ENCODE peak calls at places on chromosomes 4 and X, in nine cellular contexts. Z is thyroid gland, L is GM12878, K is uterus, N is body of pancreas, T is ovary, V is adrenal gland, C is HCT116, F is esophagus squamous epithelium. I is an unnamed sample.

GRCh38 chrX:72120798-72121197 is 10.9 kb downstream of the RTL5 start:
- DNase-seq in Z (no peak), L (no peak), K (no peak), N (no peak), T (no peak), V (no peak), C (no peak), F (no peak), I (no peak)

GRCh38 chr4:186657766-186658165 is 65.9 kb downstream of the FAT1 start:
- DNase-seq in Z (no peak), L (no peak), K (no peak), N (no peak), T (no peak), V (no peak), C (peak), F (no peak), I (no peak)

GRCh38 chrX:153063315-153063714 is 7.0 kb downstream of the PNMA3 start:
- DNase-seq in Z (no peak), L (no peak), K (no peak), N (no peak), T (no peak), V (no peak), C (no peak), F (no peak), I (no peak)

GRCh38 chr4:68123525-68123924 is 6.1 kb downstream of the TMPRSS11F start:
- DNase-seq in Z (no peak), L (no peak), K (no peak), N (no peak), T (no peak), V (no peak), C (no peak), F (no peak), I (no peak)

GRCh38 chrX:12007881-12008280 is 130.4 kb upstream of the FRMPD4 start:
- DNase-seq in Z (no peak), L (no peak), K (no peak), N (no peak), T (no peak), V (no peak), C (peak), F (no peak), I (no peak)

GRCh38 chr4:113899260-113900177 is 79.9 kb downstream of the ARSJ start:
- DNase-seq in Z (no peak), L (peak), K (no peak), N (no peak), T (no peak), V (no peak), C (no peak), F (no peak), I (peak)

GRCh38 chr4:177492022-177492421 is 49.8 kb upstream of the AGA start:
- DNase-seq in Z (no peak), L (no peak), K (no peak), N (no peak), T (no peak), V (no peak), C (no peak), F (no peak), I (no peak)

GRCh38 chrX:134453631-134454030 is 6.3 kb upstream of the HPRT1 start:
- DNase-seq in Z (no peak), L (no peak), K (no peak), N (peak), T (no peak), V (no peak), C (no peak), F (no peak), I (peak)

GRCh38 chrX:13778916-13779315 is 38.0 kb downstream of the GPM6B start:
- DNase-seq in Z (no peak), L (no peak), K (no peak), N (no peak), T (no peak), V (no peak), C (no peak), F (no peak), I (no peak)

GRCh38 chr4:2768124-2768523 is 12.0 kb upstream of the TNIP2 start:
- DNase-seq in Z (no peak), L (no peak), K (no peak), N (no peak), T (no peak), V (no peak), C (no peak), F (no peak), I (no peak)

GRCh38 chrX:30713061-30713525 is 59.9 kb downstream of the GK start:
- DNase-seq in Z (peak), L (peak), K (peak), N (peak), T (peak), V (peak), C (peak), F (no peak), I (no peak)

GRCh38 chr4:42632653-42633382 is 24.1 kb downstream of the ATP8A1 start:
- DNase-seq in Z (no peak), L (no peak), K (no peak), N (no peak), T (no peak), V (no peak), C (no peak), F (no peak), I (no peak)

GRCh38 chr4:83626245-83626843 is 90.4 kb downstream of the GPAT3 start:
- DNase-seq in Z (no peak), L (no peak), K (no peak), N (no peak), T (no peak), V (no peak), C (no peak), F (no peak), I (no peak)

GRCh38 chr4:183493246-183493645 is 11.6 kb upstream of the ING2 start:
- DNase-seq in Z (no peak), L (no peak), K (no peak), N (no peak), T (no peak), V (no peak), C (no peak), F (no peak), I (no peak)

GRCh38 chrX:69551421-69552009 is 47.4 kb downstream of the NALF2 start:
- DNase-seq in Z (no peak), L (no peak), K (no peak), N (no peak), T (no peak), V (no peak), C (no peak), F (no peak), I (no peak)

GRCh38 chrX:154546354-154547244 is at the start of gene G6PD:
- DNase-seq in Z (peak), L (no peak), K (no peak), N (peak), T (no peak), V (peak), C (peak), F (no peak), I (peak)

GRCh38 chrX:110167952-110168451 is 149.9 kb downstream of the AMMECR1 start:
- DNase-seq in Z (peak), L (no peak), K (no peak), N (peak), T (no peak), V (no peak), C (no peak), F (no peak), I (no peak)

GRCh38 chr4:152628128-152628527 is 51.7 kb downstream of the TMEM154 start:
- DNase-seq in Z (peak), L (no peak), K (no peak), N (no peak), T (no peak), V (no peak), C (no peak), F (no peak), I (no peak)

GRCh38 chrX:2283111-2283847 is 217.5 kb downstream of the DHRSX start:
- DNase-seq in Z (no peak), L (no peak), K (no peak), N (no peak), T (no peak), V (no peak), C (no peak), F (no peak), I (no peak)

GRCh38 chr4:1402516-1403101 is 3.6 kb downstream of the NKX1-1 start:
- DNase-seq in Z (no peak), L (no peak), K (no peak), N (no peak), T (no peak), V (no peak), C (no peak), F (no peak), I (no peak)

GRCh38 chr4:52651993-52652672 is 7.0 kb downstream of the USP46 start:
- DNase-seq in Z (no peak), L (no peak), K (no peak), N (no peak), T (no peak), V (no peak), C (no peak), F (no peak), I (no peak)

GRCh38 chr4:110020139-110020538 is 107.5 kb downstream of the EGF start:
- DNase-seq in Z (no peak), L (no peak), K (no peak), N (no peak), T (no peak), V (no peak), C (no peak), F (no peak), I (no peak)

GRCh38 chr4:106222548-106222947 is 93.5 kb downstream of the TBCK start:
- DNase-seq in Z (no peak), L (no peak), K (no peak), N (no peak), T (no peak), V (no peak), C (no peak), F (no peak), I (no peak)

GRCh38 chr4:115090483-115091075 is 22.8 kb downstream of the NDST4 start:
- DNase-seq in Z (no peak), L (no peak), K (no peak), N (no peak), T (no peak), V (no peak), C (peak), F (no peak), I (no peak)

GRCh38 chr4:158299459-158300007 is 89.2 kb downstream of the TMEM144 start:
- DNase-seq in Z (no peak), L (no peak), K (no peak), N (peak), T (no peak), V (no peak), C (no peak), F (no peak), I (no peak)

GRCh38 chrX:261858-262390 is 19.3 kb upstream of the PLCXD1 start:
- DNase-seq in Z (no peak), L (no peak), K (no peak), N (no peak), T (no peak), V (no peak), C (no peak), F (no peak), I (peak)

GRCh38 chr4:139622856-139623255 is 42.8 kb upstream of the MGST2 start:
- DNase-seq in Z (no peak), L (no peak), K (no peak), N (no peak), T (no peak), V (no peak), C (no peak), F (no peak), I (no peak)

GRCh38 chrX:126065901-126066660 is 100.0 kb downstream of the DCAF12L2 start:
- DNase-seq in Z (no peak), L (no peak), K (no peak), N (no peak), T (no peak), V (no peak), C (no peak), F (no peak), I (no peak)

GRCh38 chr4:16082038-16082423 is 1.8 kb downstream of the PROM1 start:
- DNase-seq in Z (no peak), L (no peak), K (no peak), N (no peak), T (no peak), V (no peak), C (no peak), F (no peak), I (no peak)

GRCh38 chr4:159762672-159763071 is 659.8 kb downstream of the RAPGEF2 start:
- DNase-seq in Z (no peak), L (no peak), K (no peak), N (no peak), T (no peak), V (no peak), C (no peak), F (no peak), I (no peak)

GRCh38 chr4:1547863-1548637 is 136.1 kb downstream of the FAM53A start:
- DNase-seq in Z (peak), L (no peak), K (peak), N (peak), T (peak), V (peak), C (no peak), F (no peak), I (no peak)

GRCh38 chr4:61397174-61397573 is 197.0 kb downstream of the ADGRL3 start:
- DNase-seq in Z (no peak), L (no peak), K (no peak), N (no peak), T (no peak), V (no peak), C (no peak), F (no peak), I (no peak)

GRCh38 chr4:38591617-38592337 is 72.2 kb upstream of the KLF3 start:
- DNase-seq in Z (peak), L (no peak), K (peak), N (no peak), T (no peak), V (no peak), C (no peak), F (no peak), I (no peak)

GRCh38 chr4:169689681-169690080 is 68.1 kb downstream of the HPF1 start:
- DNase-seq in Z (no peak), L (no peak), K (no peak), N (no peak), T (no peak), V (no peak), C (no peak), F (no peak), I (no peak)

GRCh38 chrX:465418-465817 is 78.7 kb upstream of the PPP2R3B start:
- DNase-seq in Z (no peak), L (no peak), K (no peak), N (no peak), T (no peak), V (no peak), C (no peak), F (no peak), I (no peak)

GRCh38 chrX:38870386-38870895 is 69.2 kb downstream of the MID1IP1 start:
- DNase-seq in Z (no peak), L (no peak), K (no peak), N (no peak), T (no peak), V (no peak), C (no peak), F (no peak), I (no peak)
- H3K27ac ChIP-seq in Z (no peak), L (no peak), K (no peak), N (no peak), T (no peak), V (no peak), C (no peak), F (no peak), I (no peak)

GRCh38 chr4:78693777-78694456 is 82.2 kb upstream of the BMP2K start:
- DNase-seq in Z (no peak), L (no peak), K (no peak), N (no peak), T (no peak), V (no peak), C (no peak), F (no peak), I (no peak)

GRCh38 chr4:78692815-78693156 is 83.4 kb upstream of the BMP2K start:
- DNase-seq in Z (no peak), L (no peak), K (no peak), N (no peak), T (no peak), V (no peak), C (no peak), F (no peak), I (no peak)

GRCh38 chr4:78691333-78691732 is 84.8 kb upstream of the BMP2K start:
- DNase-seq in Z (no peak), L (no peak), K (no peak), N (no peak), T (no peak), V (no peak), C (no peak), F (no peak), I (no peak)

GRCh38 chr4:78694457-78694787 is 81.7 kb upstream of the BMP2K start:
- DNase-seq in Z (no peak), L (no peak), K (no peak), N (no peak), T (no peak), V (no peak), C (no peak), F (no peak), I (no peak)

DNA sequence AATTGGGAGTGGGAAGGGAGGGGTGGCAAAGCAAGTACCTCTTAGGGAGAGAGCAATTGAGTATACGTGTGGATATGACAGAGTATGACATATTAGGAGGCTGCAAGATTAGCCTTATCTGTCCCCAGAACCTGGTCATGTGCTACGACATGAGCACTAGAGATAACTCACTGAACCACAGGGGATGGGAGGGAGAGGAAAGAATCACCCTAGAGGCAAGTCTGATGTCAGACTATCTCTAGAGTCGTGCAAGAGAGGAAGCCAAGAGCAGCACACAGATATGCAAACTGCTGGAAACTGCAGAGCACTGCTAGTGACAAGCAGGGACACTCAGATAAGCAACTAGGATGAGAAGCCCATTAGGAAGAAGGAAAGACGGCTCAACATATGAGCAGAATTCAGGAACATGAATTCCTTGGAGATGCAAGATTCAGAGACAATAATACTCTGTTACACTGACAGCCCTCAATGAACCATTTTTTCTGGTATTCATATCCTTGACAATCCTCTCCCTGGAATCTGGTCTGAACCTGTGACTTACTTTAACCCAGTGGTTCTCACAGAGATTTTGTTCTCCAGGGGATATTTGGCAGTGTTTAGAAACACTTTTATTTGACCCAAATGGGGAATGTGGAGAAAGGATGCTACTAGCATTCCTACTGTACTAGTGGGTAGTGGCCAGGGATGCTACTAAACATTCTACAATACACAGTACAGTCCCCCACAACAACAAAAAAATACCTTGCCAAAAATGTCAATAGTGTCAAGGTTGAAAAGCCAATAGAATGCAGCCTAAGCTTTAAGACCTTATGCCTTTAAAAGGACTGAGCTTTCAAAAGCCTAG is 84.0 kb upstream of the BMP2K start:
- DNase-seq in Z (no peak), L (no peak), K (no peak), N (no peak), T (no peak), V (peak), C (no peak), F (no peak), I (no peak)
- TF ChIP-seq POLR2A in Z (no peak), L (no peak), K (no peak), N (no peak), T (no peak), V (no peak), C (no peak), F (no peak), I (no peak)

GRCh38 chr4:71186257-71186565 is 152.6 kb upstream of the SLC4A4 start:
- DNase-seq in Z (no peak), L (no peak), K (no peak), N (peak), T (no peak), V (no peak), C (no peak), F (no peak), I (no peak)
- H3K27ac ChIP-seq in Z (peak), L (no peak), K (no peak), N (peak), T (no peak), V (no peak), C (no peak), F (peak), I (no peak)

DNA sequence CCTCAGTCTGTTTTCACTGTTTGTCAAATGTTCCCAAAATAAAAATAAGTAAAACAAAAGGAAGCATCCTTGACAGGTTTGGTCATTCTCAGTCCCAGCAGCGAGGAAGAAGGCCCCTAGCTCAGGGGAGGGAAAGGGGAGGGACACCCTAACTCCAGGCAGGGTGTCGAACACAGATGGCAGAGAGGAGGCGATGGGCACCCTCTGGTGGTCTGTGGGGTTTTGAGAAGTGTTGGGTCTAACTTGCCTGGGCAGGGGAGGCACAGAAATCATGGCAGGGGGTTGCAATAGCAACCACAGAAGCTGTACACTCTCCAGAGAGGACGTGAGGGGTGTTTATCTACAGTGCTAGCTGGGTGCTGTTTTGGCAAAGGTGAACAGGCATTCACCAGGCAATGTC is 229.8 kb upstream of the SFRP2 start:
- DNase-seq in Z (no peak), L (no peak), K (no peak), N (no peak), T (no peak), V (no peak), C (no peak), F (no peak), I (no peak)
- TF ChIP-seq POLR2A in Z (no peak), L (no peak), K (no peak), N (no peak), T (no peak), V (no peak), C (no peak), F (no peak), I (no peak)

GRCh38 chr4:18127030-18127429 is 105.5 kb upstream of the LCORL start:
- DNase-seq in Z (no peak), L (no peak), K (no peak), N (no peak), T (no peak), V (no peak), C (no peak), F (no peak), I (no peak)
- H3K27ac ChIP-seq in Z (no peak), L (no peak), K (no peak), N (no peak), T (no peak), V (no peak), C (no peak), F (no peak), I (no peak)

DNA sequence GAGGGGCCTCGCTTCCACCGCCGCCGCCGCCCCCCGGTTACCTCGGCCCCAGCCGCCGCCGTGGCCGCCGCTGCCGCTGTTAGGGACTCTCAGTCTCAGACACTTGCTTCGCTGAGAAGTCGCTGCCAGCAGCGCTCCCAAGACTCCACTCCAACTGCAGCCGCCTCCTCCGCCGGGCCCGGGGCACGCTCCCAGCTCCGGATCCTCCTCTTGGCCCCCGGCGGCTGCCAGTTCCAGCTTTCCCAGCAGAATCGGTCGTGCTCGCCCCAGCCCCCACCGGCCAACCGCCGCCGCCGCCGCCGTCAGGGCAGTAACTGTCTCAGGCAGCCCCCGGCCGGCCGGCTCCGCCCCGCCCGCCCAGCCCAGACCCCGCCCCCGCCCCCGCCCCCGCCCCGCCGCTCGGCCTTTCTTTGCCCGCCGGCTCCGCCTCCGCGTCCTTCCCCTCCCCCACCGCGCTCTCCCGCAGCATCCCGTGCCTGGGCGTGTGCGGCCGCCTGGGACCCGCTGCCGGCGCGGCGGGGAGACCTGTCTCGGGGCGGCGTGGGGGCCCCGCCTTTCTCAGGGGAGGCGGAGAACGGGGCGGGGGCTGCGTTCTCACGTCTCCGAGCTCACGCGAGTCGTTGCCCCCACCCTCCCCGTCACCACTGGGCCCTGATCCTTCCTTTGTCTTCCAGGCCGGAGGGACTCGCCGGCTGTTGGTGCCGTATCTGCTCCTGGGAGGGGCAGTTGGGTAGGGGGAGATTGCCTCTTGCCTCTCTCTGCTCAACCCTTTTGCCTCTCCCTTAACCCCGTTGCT is at the start of gene ANKRD50:
- DNase-seq in Z (peak), L (no peak), K (peak), N (peak), T (peak), V (peak), C (peak), F (peak), I (peak)
- TF ChIP-seq POLR2A in Z (no peak), L (peak), K (peak), N (peak), T (peak), V (peak), C (peak), F (peak), I (peak)

I was measured in Peyer's patch.